ENCODE peak calls at places on chromosomes 7 and 10, in ten cellular contexts. G is lower lobe of right lung; W is transverse colon; C is brain microvascular endothelial cell; S is coronary artery; A is Panc1; M is GM10248; R is CD4-positive, alpha-beta T cell; Y is heart right ventricle; B is upper lobe of right lung. O is an unnamed sample.

GRCh38 chr10:28496481-28496961 is 36.4 kb upstream of the WAC start:
- DNase-seq in R (no peak), G (no peak), M (no peak), W (no peak), S (no peak), B (no peak), A (no peak), Y (no peak), C (no peak), O (no peak)

GRCh38 chr10:59709472-59710125 is at the start of gene SLC16A9:
- DNase-seq in G (peak), B (peak), A (no peak), C (peak), Y (peak), R (no peak), M (peak), W (peak), S (no peak), O (no peak)

GRCh38 chr10:67875340-67876238 is 8.9 kb upstream of the SIRT1 start:
- DNase-seq in Y (no peak), C (no peak), G (no peak), R (no peak), W (no peak), M (no peak), S (no peak), A (no peak), B (no peak), O (no peak)

GRCh38 chr7:31192996-31193395 is 140.9 kb downstream of the ADCYAP1R1 start:
- DNase-seq in B (peak), G (peak), S (no peak), C (peak), A (peak), M (peak), W (peak), Y (peak), R (no peak), O (no peak)

GRCh38 chr7:143245123-143245522 is 18.1 kb upstream of the GSTK1 start:
- DNase-seq in C (no peak), A (no peak), M (no peak), B (no peak), R (no peak), W (no peak), G (no peak), Y (no peak), S (no peak), O (no peak)

GRCh38 chr10:52106895-52107294 is 207.2 kb upstream of the DKK1 start:
- DNase-seq in C (peak), S (no peak), B (no peak), R (no peak), W (no peak), A (no peak), Y (no peak), M (no peak), G (no peak), O (no peak)

GRCh38 chr7:139703468-139704307 is 74.1 kb downstream of the HIPK2 start:
- DNase-seq in B (no peak), A (no peak), R (no peak), Y (no peak), C (no peak), W (peak), M (no peak), G (no peak), S (no peak), O (no peak)

GRCh38 chr10:97596101-97597055 is 6.9 kb downstream of the C10orf62 start:
- DNase-seq in W (no peak), B (no peak), Y (peak), M (no peak), C (peak), S (peak), A (no peak), G (no peak), R (no peak), O (no peak)

GRCh38 chr7:35985126-35985754 is 167.8 kb upstream of the EEPD1 start:
- DNase-seq in A (no peak), S (peak), G (peak), Y (peak), M (peak), B (peak), C (peak), R (peak), W (peak), O (no peak)

GRCh38 chr10:86795353-86795752 is 38.9 kb downstream of the BMPR1A start:
- DNase-seq in W (no peak), G (no peak), B (no peak), A (peak), S (no peak), M (no peak), Y (no peak), R (no peak), C (peak), O (no peak)

GRCh38 chr10:82982110-82982608 is 1107.2 kb downstream of the NRG3 start:
- DNase-seq in A (peak), B (no peak), M (no peak), W (no peak), S (no peak), R (no peak), C (peak), G (no peak), Y (no peak), O (no peak)

GRCh38 chr7:127824682-127825081 is 172.7 kb downstream of the SND1 start:
- DNase-seq in A (no peak), Y (no peak), M (no peak), R (no peak), B (no peak), C (no peak), W (no peak), G (no peak), S (no peak), O (no peak)

GRCh38 chr10:3542185-3542611 is 242.8 kb downstream of the KLF6 start:
- DNase-seq in M (no peak), R (no peak), B (no peak), C (peak), A (no peak), W (no peak), Y (no peak), G (no peak), S (no peak), O (peak)

GRCh38 chr7:24786941-24787340 is 29.7 kb upstream of the GSDME start:
- DNase-seq in W (no peak), C (peak), Y (peak), R (no peak), A (peak), S (no peak), M (no peak), B (no peak), G (peak), O (no peak)

GRCh38 chr7:44177570-44178131 is 11.6 kb downstream of the GCK start:
- DNase-seq in G (no peak), B (peak), M (no peak), A (no peak), S (peak), Y (no peak), W (no peak), R (no peak), C (peak), O (no peak)

GRCh38 chr7:5393328-5393727 is 30.3 kb downstream of the TNRC18 start:
- DNase-seq in S (no peak), A (no peak), R (no peak), M (no peak), B (no peak), W (no peak), G (no peak), Y (no peak), C (no peak), O (no peak)

GRCh38 chr7:143299346-143299745 is 11.2 kb downstream of the CASP2 start:
- DNase-seq in Y (no peak), A (no peak), W (no peak), G (no peak), B (no peak), M (no peak), S (no peak), R (no peak), C (no peak), O (no peak)

GRCh38 chr7:82313269-82313668 is 130.3 kb downstream of the CACNA2D1 start:
- DNase-seq in M (no peak), G (no peak), A (no peak), S (no peak), B (no peak), W (no peak), Y (no peak), R (no peak), C (no peak), O (no peak)

GRCh38 chr10:78920011-78920410 is 148.8 kb upstream of the ZMIZ1 start:
- DNase-seq in C (no peak), W (no peak), S (no peak), R (no peak), M (no peak), G (no peak), Y (no peak), A (no peak), B (peak), O (no peak)

GRCh38 chr7:7226407-7226806 is 44.1 kb downstream of the C1GALT1 start:
- DNase-seq in W (no peak), C (no peak), G (no peak), M (no peak), B (no peak), Y (no peak), A (no peak), R (no peak), S (no peak), O (no peak)

GRCh38 chr10:22554481-22555182 is 159.7 kb downstream of the PIP4K2A start:
- DNase-seq in G (peak), B (peak), S (peak), A (no peak), Y (peak), W (peak), R (no peak), M (no peak), C (peak), O (no peak)

GRCh38 chr7:2518737-2519118 is 846 bp upstream of the LFNG start:
- DNase-seq in S (no peak), C (no peak), A (no peak), M (no peak), B (no peak), Y (no peak), R (no peak), G (no peak), W (no peak), O (no peak)

GRCh38 chr7:2521341-2521745 is 1.8 kb downstream of the LFNG start:
- DNase-seq in R (no peak), Y (no peak), C (no peak), G (no peak), A (no peak), W (no peak), S (no peak), M (no peak), B (no peak), O (no peak)

GRCh38 chr7:2519119-2519930 is at the start of gene LFNG:
- DNase-seq in G (peak), S (no peak), M (peak), C (peak), B (peak), W (peak), Y (peak), A (no peak), R (peak), O (no peak)

GRCh38 chr7:2520808-2521146 is 1.2 kb downstream of the LFNG start:
- DNase-seq in G (no peak), M (no peak), S (no peak), B (no peak), R (no peak), W (peak), C (no peak), A (no peak), Y (no peak), O (no peak)

DNA sequence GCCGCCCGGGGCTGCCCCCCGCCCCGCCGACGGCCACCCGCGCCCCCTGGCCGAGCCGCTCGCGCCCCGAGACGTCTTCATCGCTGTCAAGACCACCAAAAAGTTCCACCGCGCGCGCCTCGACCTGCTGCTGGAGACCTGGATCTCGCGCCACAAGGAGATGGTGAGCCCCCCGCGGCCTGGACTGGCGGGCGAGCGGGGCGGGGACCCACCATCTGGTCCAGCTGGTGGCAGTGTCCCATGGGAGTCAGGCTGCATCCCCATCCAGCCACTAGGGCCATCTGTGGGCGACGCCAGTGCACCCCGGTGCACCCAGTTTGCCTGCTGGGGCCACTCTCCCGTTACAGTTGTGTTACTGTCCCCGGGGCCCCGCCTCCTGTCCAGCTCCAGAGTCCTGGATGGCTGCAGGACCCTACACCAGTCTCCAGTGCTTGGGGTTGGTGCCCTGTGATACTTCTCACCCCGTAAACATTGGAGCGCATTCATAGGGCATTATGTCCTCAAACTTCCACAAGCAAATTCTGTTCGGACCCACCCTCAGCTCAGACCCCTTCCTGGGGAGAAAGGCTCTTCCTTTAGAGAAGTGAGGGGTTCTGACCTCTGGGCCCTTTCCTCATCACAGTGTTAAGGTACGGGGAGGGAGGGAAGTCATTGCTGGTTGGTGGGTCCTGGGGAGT is 695 bp downstream of the LFNG start:
- DNase-seq in S (no peak), C (no peak), B (no peak), Y (no peak), W (peak), A (no peak), M (no peak), G (peak), R (no peak), O (no peak)
- TF ChIP-seq CTCF in S (no peak), C (peak), B (no peak), Y (no peak), W (no peak), A (no peak), M (no peak), G (peak), R (no peak), O (peak)

GRCh38 chr7:158409816-158410330 is 177.8 kb downstream of the PTPRN2 start:
- DNase-seq in S (no peak), C (no peak), Y (no peak), M (no peak), A (no peak), R (no peak), G (no peak), W (no peak), B (peak), O (peak)

GRCh38 chr7:158410720-158411119 is 176.9 kb downstream of the PTPRN2 start:
- DNase-seq in W (no peak), A (no peak), B (peak), M (no peak), C (no peak), S (no peak), G (no peak), R (no peak), Y (no peak), O (peak)

GRCh38 chr7:158411232-158411950 is 176.2 kb downstream of the PTPRN2 start:
- DNase-seq in R (no peak), C (no peak), A (no peak), Y (no peak), S (no peak), B (peak), W (no peak), G (no peak), M (no peak), O (peak)

GRCh38 chr7:158407581-158408331 is 179.9 kb downstream of the PTPRN2 start:
- DNase-seq in B (peak), G (no peak), M (no peak), A (peak), W (no peak), C (peak), R (no peak), S (no peak), Y (no peak), O (peak)

GRCh38 chr7:158409120-158409519 is 178.5 kb downstream of the PTPRN2 start:
- DNase-seq in S (no peak), A (no peak), R (no peak), W (no peak), C (no peak), Y (no peak), M (no peak), B (peak), G (no peak), O (peak)
- TF ChIP-seq CTCF in S (no peak), A (no peak), R (no peak), W (no peak), C (no peak), Y (no peak), M (no peak), B (no peak), G (no peak), O (no peak)

DNA sequence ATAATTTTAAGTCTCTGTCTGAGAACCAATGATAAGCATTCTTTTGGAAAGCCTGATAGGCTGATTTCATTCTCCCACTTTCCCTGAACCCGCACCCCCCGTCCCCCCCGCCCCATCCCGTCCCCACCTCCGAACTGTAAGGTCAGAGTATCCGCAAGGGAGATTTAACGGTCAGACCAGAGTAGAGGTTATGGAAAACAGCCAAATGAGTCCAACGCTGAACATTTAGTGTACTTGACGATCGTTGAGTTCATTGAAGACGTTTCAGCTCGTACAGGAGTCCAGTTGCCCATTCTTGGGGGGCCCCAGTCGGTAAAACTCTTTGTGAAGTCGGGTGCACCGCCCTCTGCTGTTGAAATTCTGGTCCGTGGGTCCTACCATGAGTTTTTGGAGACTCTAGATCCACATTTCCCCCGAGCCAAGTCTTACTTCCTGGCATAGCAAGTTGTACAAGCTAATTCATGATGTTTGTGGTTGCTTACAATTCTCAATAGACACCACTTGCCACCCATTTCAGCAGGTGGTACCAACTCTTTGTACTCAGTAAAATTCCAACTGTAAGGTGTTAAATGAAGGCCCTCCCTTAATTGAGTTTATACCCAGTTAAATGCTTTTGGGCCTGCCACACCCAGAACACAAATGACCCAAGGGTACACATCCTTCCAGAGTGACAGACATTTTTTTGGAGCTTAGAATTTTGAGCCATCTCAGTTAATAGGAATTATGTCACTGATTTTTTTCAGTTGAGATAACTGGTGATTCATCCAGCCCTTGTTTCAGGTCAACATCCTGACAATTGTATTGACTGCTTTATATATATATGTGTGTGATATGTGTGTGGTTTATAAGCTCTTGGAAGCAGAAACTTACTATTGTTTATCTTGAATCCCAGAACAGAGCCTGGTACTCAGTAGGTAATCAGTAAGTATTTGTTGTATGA is 1.2 kb downstream of the MARCHF5 start:
- DNase-seq in S (peak), R (peak), A (no peak), Y (peak), W (peak), G (peak), C (peak), B (peak), M (peak), O (no peak)
- TF ChIP-seq CTCF in S (peak), R (peak), A (peak), Y (peak), W (peak), G (peak), C (peak), B (peak), M (peak), O (peak)

GRCh38 chr10:99370993-99371392 is 41.8 kb downstream of the CNNM1 start:
- DNase-seq in S (no peak), M (peak), R (no peak), G (no peak), B (no peak), Y (no peak), A (no peak), C (no peak), W (no peak), O (no peak)

GRCh38 chr10:99374972-99375371 is 45.8 kb downstream of the CNNM1 start:
- DNase-seq in A (no peak), B (no peak), C (no peak), G (no peak), S (no peak), R (no peak), W (no peak), Y (no peak), M (no peak), O (no peak)

GRCh38 chr10:99374526-99374925 is 45.4 kb downstream of the CNNM1 start:
- DNase-seq in W (no peak), B (no peak), M (no peak), S (no peak), C (no peak), G (no peak), Y (no peak), A (no peak), R (no peak), O (no peak)

GRCh38 chr10:99375444-99375843 is 46.3 kb downstream of the CNNM1 start:
- DNase-seq in G (no peak), C (no peak), W (no peak), R (no peak), B (no peak), S (no peak), M (no peak), Y (no peak), A (no peak), O (no peak)

DNA sequence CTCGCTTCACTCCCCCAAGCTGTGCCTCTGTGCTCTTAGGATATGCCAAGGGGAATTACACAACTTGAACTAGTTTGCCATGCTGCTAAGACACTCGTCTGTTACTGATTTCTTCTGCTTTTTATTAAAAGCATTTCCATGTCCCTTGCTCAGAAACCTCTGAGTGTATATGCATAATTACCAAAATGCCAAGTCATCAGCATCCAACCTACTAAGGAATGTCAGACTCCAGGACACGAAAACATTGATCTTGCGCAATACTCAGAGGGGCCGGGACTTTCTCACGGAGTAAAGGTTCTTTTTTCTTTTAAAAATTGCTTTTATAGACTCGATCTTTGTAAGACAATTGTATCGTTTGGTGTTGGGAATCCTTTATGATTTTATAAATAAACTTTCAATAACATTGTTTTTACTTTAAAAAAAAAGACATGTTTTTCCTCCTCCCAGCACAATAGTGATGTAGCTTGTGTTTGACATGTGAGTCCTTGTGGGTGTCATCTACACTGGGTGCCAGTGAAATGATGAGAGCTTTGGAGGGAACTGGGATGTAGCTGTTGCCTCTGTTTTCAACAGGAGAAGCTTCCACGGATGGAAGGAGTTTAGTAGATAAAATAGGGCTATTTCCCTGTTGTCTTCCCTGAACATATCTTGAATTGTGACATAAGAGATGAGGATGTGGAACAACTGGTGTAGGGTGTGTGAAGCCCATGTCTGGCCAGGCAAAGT is 43.6 kb downstream of the CNNM1 start:
- DNase-seq in Y (no peak), S (no peak), W (no peak), A (no peak), M (no peak), R (no peak), B (no peak), C (peak), G (no peak), O (no peak)
- TF ChIP-seq CTCF in Y (no peak), S (no peak), W (no peak), A (no peak), M (no peak), R (no peak), B (no peak), C (no peak), G (no peak), O (no peak)